ENCODE peak calls at places on chromosomes 6 and 20, in seven cellular contexts. S, L, X, C, F, N and P are unnamed samples.

GRCh38 chr20:38152175-38153010 is 12.7 kb downstream of the TGM2 start:
- DNase-seq in L (peak), N (peak), S (no peak), X (no peak), F (peak), C (no peak), P (no peak)

GRCh38 chr20:2114990-2115681 is 13.5 kb downstream of the STK35 start:
- DNase-seq in N (no peak), C (no peak), S (no peak), L (peak), F (peak), X (no peak), P (no peak)

GRCh38 chr6:138544521-138544920 is 45.2 kb upstream of the NHSL1 start:
- DNase-seq in C (no peak), L (no peak), X (no peak), F (peak), S (no peak), N (no peak), P (no peak)

GRCh38 chr6:11430036-11430435 is 107.5 kb upstream of the TMEM170B start:
- DNase-seq in N (no peak), S (no peak), F (no peak), C (no peak), L (no peak), X (no peak), P (no peak)

GRCh38 chr6:136784910-136785746 is 7.1 kb downstream of the MAP3K5 start:
- DNase-seq in X (peak), N (peak), F (no peak), C (no peak), S (no peak), L (no peak), P (no peak)

GRCh38 chr6:57147401-57147800 is 24.7 kb upstream of the BAG2 start:
- DNase-seq in X (no peak), S (no peak), F (no peak), C (no peak), N (no peak), L (no peak), P (no peak)

GRCh38 chr20:63102720-63103375 is 96.1 kb upstream of the BHLHE23 start:
- DNase-seq in N (no peak), S (no peak), F (peak), X (peak), L (peak), C (no peak), P (no peak)

GRCh38 chr6:107064579-107065065 is 36.6 kb downstream of the MTRES1 start:
- DNase-seq in L (peak), C (no peak), F (peak), X (no peak), S (no peak), N (no peak), P (no peak)

GRCh38 chr6:69276204-69276603 is 520.6 kb downstream of the LMBRD1 start:
- DNase-seq in X (no peak), C (no peak), S (no peak), N (no peak), F (no peak), L (no peak), P (no peak)

GRCh38 chr6:16764188-16764950 is 3.1 kb upstream of the ATXN1 start:
- DNase-seq in C (no peak), F (peak), X (peak), N (no peak), L (peak), S (no peak), P (no peak)

GRCh38 chr6:70669133-70669532 is 1.4 kb downstream of the SMAP1 start:
- DNase-seq in L (peak), F (peak), C (no peak), N (peak), X (no peak), S (no peak), P (no peak)

GRCh38 chr6:119979862-119980261 is 630.3 kb upstream of the MAN1A1 start:
- DNase-seq in N (no peak), C (no peak), F (peak), S (no peak), L (peak), X (peak), P (no peak)

GRCh38 chr6:109978174-109979032 is at the start of gene GPR6:
- DNase-seq in F (peak), S (peak), C (peak), X (peak), N (peak), L (peak), P (no peak)

GRCh38 chr6:145897552-145897951 is 66.6 kb downstream of the SHPRH start:
- DNase-seq in N (no peak), F (no peak), X (no peak), L (no peak), C (no peak), S (no peak), P (no peak)

GRCh38 chr20:13638162-13638495 is 603 bp downstream of the TASP1 start:
- DNase-seq in C (no peak), F (peak), N (no peak), X (peak), L (no peak), S (no peak), P (no peak)

GRCh38 chr20:46327557-46327956 is 19.3 kb upstream of the CDH22 start:
- DNase-seq in X (no peak), F (no peak), L (no peak), N (no peak), C (no peak), S (no peak), P (no peak)

GRCh38 chr6:143271024-143271423 is 179.5 kb downstream of the ADAT2 start:
- DNase-seq in S (no peak), F (peak), C (no peak), X (no peak), N (no peak), L (peak), P (no peak)

GRCh38 chr6:75202676-75203131 is 3.1 kb downstream of the COL12A1 start:
- DNase-seq in S (no peak), N (no peak), L (peak), C (no peak), F (peak), X (peak), P (peak)

DNA sequence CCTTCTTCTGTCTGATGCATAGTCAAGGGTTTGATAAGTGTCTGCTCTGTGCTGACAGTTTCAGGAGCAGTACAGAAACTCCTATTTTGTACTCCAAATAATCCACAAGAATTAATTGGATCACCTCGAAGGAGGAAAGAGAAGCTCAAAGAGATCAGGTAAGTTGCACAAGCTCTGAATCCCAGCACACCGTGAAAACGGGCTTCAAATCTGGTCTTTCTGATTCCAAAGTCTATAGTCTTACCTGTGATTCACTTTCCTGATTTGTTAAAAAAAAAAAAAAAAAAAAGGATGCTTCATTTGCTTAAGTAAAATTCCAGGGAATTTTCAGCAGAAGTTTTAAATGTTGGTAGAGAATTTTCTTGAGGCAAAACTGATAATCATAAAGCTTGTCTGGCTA is 155.8 kb upstream of the ESR1 start:
- DNase-seq in S (no peak), N (no peak), X (no peak), F (no peak), C (no peak), L (no peak), P (no peak)
- H2AK5ac ChIP-seq in S (no peak), N (no peak), X (no peak), F (no peak), C (no peak), L (no peak), P (no peak)

GRCh38 chr6:15516923-15517560 is 145.8 kb downstream of the DTNBP1 start:
- DNase-seq in C (no peak), N (no peak), S (no peak), X (no peak), F (no peak), L (no peak), P (no peak)
- H2AK5ac ChIP-seq in C (no peak), N (no peak), S (no peak), X (no peak), F (no peak), L (peak), P (no peak)

DNA sequence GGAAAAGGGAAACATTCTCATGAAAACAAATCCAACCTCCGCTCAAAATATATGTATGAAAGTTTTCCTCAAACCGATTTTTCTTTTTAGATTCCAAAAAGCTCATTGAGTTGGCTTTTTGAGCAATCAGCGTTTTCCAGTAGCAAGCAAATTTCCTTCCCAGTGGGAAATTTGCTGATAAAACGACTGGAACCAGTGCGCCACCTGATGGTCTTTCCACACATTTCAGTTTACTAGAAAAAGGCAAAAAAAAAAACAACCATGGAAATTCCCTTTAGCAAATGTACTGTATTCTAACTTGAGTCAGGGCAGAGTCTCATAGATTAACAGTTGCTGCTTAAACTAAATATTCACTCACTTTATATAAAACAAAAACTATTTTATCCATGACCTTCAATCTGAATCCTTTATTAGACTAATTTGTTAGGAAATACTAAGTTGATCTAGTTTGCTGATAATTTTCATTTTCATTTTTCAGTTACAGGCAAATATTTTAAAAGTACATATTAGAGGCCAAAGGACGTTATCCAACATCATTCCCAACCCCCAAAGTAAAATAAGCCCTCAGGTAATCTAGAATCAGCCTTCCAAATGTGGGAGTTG is 271.5 kb downstream of the FOXA2 start:
- DNase-seq in S (no peak), N (peak), X (peak), L (peak), F (peak), C (peak), P (peak)
- H2AK5ac ChIP-seq in S (no peak), N (no peak), X (no peak), L (no peak), F (no peak), C (no peak), P (no peak)

GRCh38 chr6:31886426-31887068 is 7.8 kb upstream of the SLC44A4 start:
- DNase-seq in L (no peak), S (no peak), C (no peak), X (no peak), F (no peak), N (no peak), P (no peak)

GRCh38 chr6:31888281-31889258 is 8.9 kb downstream of the EHMT2 start:
- DNase-seq in C (no peak), F (no peak), S (peak), X (no peak), N (peak), L (no peak), P (no peak)

GRCh38 chr6:31889331-31889972 is 8.0 kb downstream of the EHMT2 start:
- DNase-seq in C (no peak), X (no peak), L (no peak), S (no peak), F (no peak), N (no peak), P (no peak)

GRCh38 chr6:31887608-31888007 is 8.8 kb upstream of the SLC44A4 start:
- DNase-seq in N (no peak), X (no peak), F (no peak), L (no peak), C (no peak), S (no peak), P (no peak)

GRCh38 chr6:31887173-31887572 is 8.4 kb upstream of the SLC44A4 start:
- DNase-seq in L (no peak), C (no peak), N (no peak), S (no peak), X (no peak), F (no peak), P (no peak)
- H2AK5ac ChIP-seq in L (no peak), C (no peak), N (no peak), S (no peak), X (no peak), F (no peak), P (no peak)

GRCh38 chr6:82766476-82766875 is 299.2 kb downstream of the UBE3D start:
- DNase-seq in N (no peak), F (no peak), S (no peak), C (no peak), X (no peak), L (no peak), P (no peak)
- H2AK5ac ChIP-seq in N (no peak), F (no peak), S (no peak), C (no peak), X (no peak), L (no peak), P (no peak)